ENCODE peak calls at places on chromosomes 11 and 22, in seven cellular contexts. L, C, U, G, M, Z and R are unnamed samples.

GRCh38 chr22:30301995-30302809 is 12.9 kb upstream of the CASTOR1 start:
- DNase-seq in L (no peak), C (no peak), U (no peak), G (no peak), M (no peak), Z (peak; percentile 47), R (no peak)

GRCh38 chr22:19143967-19144400 is 467 bp downstream of the ESS2 start:
- DNase-seq in L (no peak), C (peak; percentile 58), U (no peak), G (peak; percentile 16), M (no peak), Z (peak; percentile 54), R (no peak)

GRCh38 chr11:13260196-13260962 is 17.2 kb upstream of the BMAL1 start:
- DNase-seq in L (peak; percentile 38), C (no peak), U (no peak), G (no peak), M (no peak), Z (no peak), R (no peak)

GRCh38 chr11:92885600-92885999 is 83.9 kb upstream of the MTNR1B start:
- DNase-seq in L (peak; percentile 28), C (no peak), U (no peak), G (no peak), M (no peak), Z (no peak), R (no peak)

GRCh38 chr22:39123811-39124668 is 27.0 kb downstream of the APOBEC3H start:
- DNase-seq in L (no peak), C (no peak), U (no peak), G (no peak), M (peak; percentile 90), Z (no peak), R (no peak)

GRCh38 chr11:96091476-96091875 is 167.6 kb upstream of the MTMR2 start:
- DNase-seq in L (no peak), C (no peak), U (no peak), G (peak; percentile 11), M (no peak), Z (peak; percentile 47), R (no peak)

GRCh38 chr11:793556-793955 is 3.7 kb upstream of the CEND1 start:
- DNase-seq in L (no peak), C (no peak), U (no peak), G (no peak), M (no peak), Z (no peak), R (no peak)

GRCh38 chr22:43528601-43529360 is 117.0 kb downstream of the MPPED1 start:
- DNase-seq in L (no peak), C (no peak), U (no peak), G (no peak), M (no peak), Z (no peak), R (no peak)

GRCh38 chr11:121352301-121352891 is 59.8 kb downstream of the SC5D start:
- DNase-seq in L (peak; percentile 34), C (no peak), U (peak; percentile 88), G (no peak), M (no peak), Z (no peak), R (no peak)

GRCh38 chr11:69939551-69940245 is 120.5 kb upstream of the FGF3 start:
- DNase-seq in L (no peak), C (no peak), U (no peak), G (no peak), M (no peak), Z (no peak), R (no peak)

GRCh38 chr22:40422558-40423245 is 52.3 kb downstream of the SGSM3 start:
- DNase-seq in L (no peak), C (no peak), U (no peak), G (no peak), M (no peak), Z (no peak), R (no peak)